ENCODE peak calls at places on chromosomes 3 and 15, in ten cellular contexts. L is nephron progenitor cell, G is neural crest cell, X is cardiac fibroblast, K is WTC11, P is endothelial cell, Q is HFF-Myc, Z is GM20000, N is foreskin fibroblast, J is sigmoid colon. E is an unnamed sample.

GRCh38 chr15:74695597-74696397 is at the start of gene EDC3:
- DNase-seq in Z (peak), L (peak), X (peak), P (peak), G (peak), K (peak), Q (peak), J (peak), N (peak), E (peak)

GRCh38 chr3:32303977-32304376 is 65.5 kb downstream of the CMTM8 start:
- DNase-seq in Q (no peak), K (no peak), P (no peak), L (no peak), Z (no peak), J (no peak), X (no peak), G (no peak), N (no peak), E (no peak)

GRCh38 chr3:72238836-72239235 is 453.9 kb upstream of the PROK2 start:
- DNase-seq in Z (no peak), N (no peak), P (no peak), Q (no peak), J (no peak), X (no peak), K (no peak), L (no peak), G (no peak), E (no peak)

GRCh38 chr15:63322541-63322940 is 45.1 kb downstream of the APH1B start:
- DNase-seq in L (no peak), N (peak), Z (no peak), P (peak), Q (no peak), G (no peak), K (no peak), X (peak), J (peak), E (no peak)

GRCh38 chr15:78212546-78213424 is 21.6 kb downstream of the ACSBG1 start:
- DNase-seq in Z (no peak), L (peak), N (peak), K (no peak), Q (peak), G (no peak), J (peak), X (peak), P (no peak), E (no peak)

GRCh38 chr15:44812029-44812517 is 75.7 kb downstream of the TRIM69 start:
- DNase-seq in P (no peak), J (no peak), L (no peak), X (no peak), N (no peak), G (no peak), K (no peak), Q (no peak), Z (no peak), E (no peak)

GRCh38 chr15:67972377-67972776 is 81.7 kb upstream of the PIAS1 start:
- DNase-seq in P (no peak), G (no peak), L (no peak), Z (no peak), Q (no peak), J (no peak), N (no peak), K (no peak), X (no peak), E (no peak)

GRCh38 chr3:142998439-142998838 is 2.9 kb upstream of the U2SURP start:
- DNase-seq in G (no peak), Z (no peak), K (no peak), Q (no peak), L (no peak), N (peak), P (no peak), X (peak), J (no peak), E (no peak)

GRCh38 chr15:27906802-27907201 is 192.3 kb downstream of the OCA2 start:
- DNase-seq in X (no peak), P (no peak), Z (no peak), K (no peak), G (no peak), N (no peak), J (no peak), Q (no peak), L (no peak), E (no peak)

GRCh38 chr15:40764766-40765136 is 883 bp downstream of the GCHFR start:
- DNase-seq in K (no peak), G (no peak), P (no peak), Q (no peak), Z (no peak), L (no peak), J (no peak), N (no peak), X (no peak), E (no peak)

GRCh38 chr15:90664650-90665287 is 52.4 kb upstream of the BLM start:
- DNase-seq in X (peak), Q (no peak), L (no peak), J (peak), P (peak), N (peak), Z (no peak), G (no peak), K (no peak), E (no peak)

GRCh38 chr3:127775398-127776109 is 46.8 kb downstream of the MGLL start:
- DNase-seq in L (peak), G (peak), X (peak), J (peak), K (no peak), Q (no peak), P (no peak), Z (no peak), N (peak), E (peak)

GRCh38 chr3:179278151-179278550 is 27.2 kb upstream of the KCNMB3 start:
- DNase-seq in P (no peak), J (no peak), Q (no peak), K (no peak), X (no peak), N (no peak), Z (no peak), L (no peak), G (no peak), E (no peak)

GRCh38 chr15:29183071-29183831 is 86.4 kb downstream of the NSMCE3 start:
- DNase-seq in N (peak), Q (no peak), J (no peak), K (no peak), X (no peak), G (no peak), L (no peak), P (no peak), Z (no peak), E (no peak)

GRCh38 chr15:89389841-89390603 is 55.4 kb upstream of the POLG start:
- DNase-seq in Q (no peak), G (no peak), P (no peak), J (no peak), Z (no peak), K (no peak), X (no peak), N (no peak), L (no peak), E (no peak)
- TF ChIP-seq CTCF in Q (no peak), G (no peak), P (no peak), J (no peak), Z (no peak), K (no peak), X (no peak), N (no peak), L (no peak), E (no peak)

DNA sequence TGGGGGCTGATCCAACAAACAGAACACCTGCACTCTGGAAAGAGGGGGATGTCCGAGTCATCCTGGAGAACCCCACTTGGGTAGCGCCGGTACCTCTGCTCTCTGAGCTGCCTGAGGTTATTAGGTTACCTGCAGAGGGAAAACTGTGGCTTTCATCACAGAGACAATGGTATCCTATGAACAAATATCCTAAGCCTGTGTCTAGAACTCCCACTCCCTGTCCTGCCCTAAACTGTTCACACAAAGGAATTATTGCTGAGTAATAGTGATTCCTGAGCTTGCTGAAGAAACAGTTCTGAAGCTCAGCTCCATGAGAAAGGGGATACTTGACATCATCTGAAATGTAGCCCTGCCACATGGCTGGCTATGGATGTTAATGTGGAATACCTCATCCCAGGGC is 31.9 kb upstream of the WNT5A start:
- DNase-seq in N (no peak), G (no peak), J (no peak), Z (no peak), X (peak), P (no peak), Q (no peak), L (no peak), K (no peak), E (no peak)
- TF ChIP-seq CTCF in N (no peak), G (no peak), J (no peak), Z (no peak), X (no peak), P (no peak), Q (no peak), L (no peak), K (no peak), E (no peak)

DNA sequence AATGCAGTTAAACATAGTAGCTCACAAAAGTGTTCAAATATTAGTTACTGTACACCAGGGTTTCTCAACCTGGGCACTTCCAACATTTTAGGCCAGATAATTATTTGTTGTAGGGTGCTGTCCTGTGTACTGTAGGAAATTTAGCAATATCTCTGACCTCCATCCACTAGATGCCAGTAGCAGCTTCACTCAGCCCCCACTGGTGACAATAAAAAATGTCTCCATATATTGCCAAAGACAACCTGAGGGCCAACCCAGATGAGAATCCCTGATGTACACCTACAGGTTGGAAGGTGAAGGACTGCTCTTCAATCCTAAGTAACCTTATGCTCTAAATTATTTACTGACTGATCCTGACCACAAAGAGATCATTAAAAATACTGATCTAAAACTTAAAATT is 32.4 kb downstream of the DCUN1D1 start:
- DNase-seq in Z (no peak), N (no peak), G (no peak), X (no peak), Q (no peak), L (no peak), P (no peak), J (no peak), K (no peak), E (no peak)
- TF ChIP-seq CTCF in Z (no peak), N (no peak), G (peak), X (no peak), Q (no peak), L (no peak), P (no peak), J (no peak), K (no peak), E (no peak)

GRCh38 chr3:38138347-38139190 is at the start of gene MYD88:
- DNase-seq in P (peak), X (peak), Z (peak), K (peak), G (peak), N (peak), L (peak), J (peak), Q (no peak), E (no peak)
- TF ChIP-seq CTCF in P (no peak), X (no peak), Z (no peak), K (no peak), G (no peak), N (no peak), L (no peak), J (no peak), Q (no peak), E (no peak)

DNA sequence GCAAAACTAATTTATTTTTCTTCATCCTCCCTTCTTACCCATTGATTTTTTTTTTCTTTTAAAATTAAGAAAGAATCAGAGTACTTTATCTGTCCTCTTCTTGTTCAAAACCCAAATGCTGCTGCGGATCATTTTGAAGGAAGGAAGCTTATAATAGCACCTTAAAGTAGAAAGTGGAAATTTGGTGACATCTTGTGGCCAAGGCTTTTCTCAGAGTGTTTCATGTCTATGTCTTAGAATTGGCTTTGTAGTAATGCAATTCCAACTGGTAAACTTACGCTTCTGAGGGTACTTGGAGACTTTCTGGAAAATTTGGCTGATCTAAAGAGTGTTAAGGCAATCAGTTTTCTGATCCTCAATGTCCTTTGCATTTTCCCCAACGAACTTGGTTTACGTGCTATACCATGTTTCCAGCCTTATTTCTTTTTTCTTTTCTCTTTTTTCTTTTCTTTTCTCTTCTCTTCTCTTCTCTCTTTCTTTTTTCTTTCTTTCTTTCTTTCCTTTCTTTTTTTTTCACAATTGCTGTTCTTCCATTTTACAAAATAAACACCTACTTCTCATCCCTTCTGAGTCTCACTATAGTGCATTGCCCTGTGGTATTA is 30.7 kb downstream of the C3orf38 start:
- DNase-seq in J (no peak), N (peak), L (no peak), X (peak), G (no peak), K (no peak), Q (peak), Z (peak), P (no peak), E (peak)
- TF ChIP-seq CTCF in J (no peak), N (peak), L (peak), X (peak), G (peak), K (no peak), Q (peak), Z (peak), P (no peak), E (peak)

GRCh38 chr3:53672987-53673386 is 173.2 kb downstream of the CHDH start:
- DNase-seq in N (no peak), L (no peak), Q (no peak), J (no peak), P (no peak), K (no peak), Z (no peak), X (no peak), G (no peak), E (no peak)

GRCh38 chr3:53671192-53672021 is 174.8 kb downstream of the CHDH start:
- DNase-seq in Q (no peak), N (no peak), J (no peak), L (no peak), K (no peak), Z (no peak), P (no peak), X (no peak), G (no peak), E (no peak)

GRCh38 chr3:53665606-53666005 is 171.2 kb downstream of the CACNA1D start:
- DNase-seq in J (no peak), N (no peak), L (no peak), X (no peak), P (no peak), K (no peak), Z (no peak), Q (no peak), G (no peak), E (no peak)

GRCh38 chr3:53666026-53666425 is 171.6 kb downstream of the CACNA1D start:
- DNase-seq in J (no peak), P (peak), Z (no peak), N (no peak), G (no peak), L (no peak), X (no peak), K (no peak), Q (no peak), E (no peak)

GRCh38 chr3:53668872-53669271 is 174.5 kb downstream of the CACNA1D start:
- DNase-seq in Q (no peak), X (peak), Z (peak), K (no peak), P (no peak), G (no peak), N (no peak), L (no peak), J (no peak), E (no peak)
- TF ChIP-seq CTCF in Q (peak), X (peak), Z (peak), K (no peak), P (peak), G (peak), N (peak), L (peak), J (no peak), E (peak)

E was measured in AG04450.